ENCODE peak calls at places on chromosomes 2 and 18, in seven cellular contexts. J is heart left ventricle, S is PC-9, G is lower lobe of right lung, C is heart right ventricle, L is GM23338, D is colonic mucosa. R is an unnamed sample.
A peak's percentile ranks its signal among the peaks of the same experiment; 100 is the strongest.

GRCh38 chr18:11657554-11657953 is 31.5 kb upstream of the GNAL start:
- DNase-seq in J (no peak), S (no peak), G (no peak), C (no peak), L (no peak), D (no peak), R (no peak)

GRCh38 chr2:28419003-28419704 is 26.5 kb downstream of the FOSL2 start:
- DNase-seq in J (no peak), S (no peak), G (no peak), C (no peak), L (peak; percentile 43), D (no peak), R (no peak)

GRCh38 chr18:28725876-28726275 is 548.9 kb upstream of the CDH2 start:
- DNase-seq in J (no peak), S (no peak), G (no peak), C (no peak), L (no peak), D (no peak), R (no peak)

GRCh38 chr2:168138911-168139310 is 108.5 kb downstream of the STK39 start:
- DNase-seq in J (no peak), S (no peak), G (no peak), C (no peak), L (no peak), D (no peak), R (no peak)

GRCh38 chr2:68766378-68766845 is 31.8 kb downstream of the ARHGAP25 start:
- DNase-seq in J (peak; percentile 33), S (no peak), G (peak; percentile 81), C (no peak), L (no peak), D (peak; percentile 44), R (no peak)

GRCh38 chr18:9613550-9614400 is 584 bp downstream of the PPP4R1 start:
- DNase-seq in J (peak; percentile 73), S (peak; percentile 66), G (peak; percentile 82), C (peak; percentile 73), L (peak; percentile 68), D (peak; percentile 69), R (peak; percentile 74)

GRCh38 chr18:49804096-49804495 is 9.2 kb downstream of the ACAA2 start:
- DNase-seq in J (no peak), S (no peak), G (no peak), C (no peak), L (no peak), D (no peak), R (no peak)

GRCh38 chr2:197294260-197294659 is 16.3 kb downstream of the ANKRD44 start:
- DNase-seq in J (no peak), S (no peak), G (no peak), C (no peak), L (no peak), D (no peak), R (no peak)

GRCh38 chr18:2237706-2238105 is 333.6 kb downstream of the METTL4 start:
- DNase-seq in J (no peak), S (no peak), G (no peak), C (no peak), L (no peak), D (no peak), R (no peak)

GRCh38 chr2:109720379-109721116 is 73.6 kb upstream of the RGPD5 start:
- DNase-seq in J (no peak), S (no peak), G (no peak), C (no peak), L (no peak), D (peak; percentile 13), R (peak; percentile 5)

GRCh38 chr2:150147889-150148683 is 339.4 kb downstream of the RND3 start:
- DNase-seq in J (no peak), S (no peak), G (no peak), C (no peak), L (no peak), D (no peak), R (no peak)

GRCh38 chr2:23469142-23469540 is 84.2 kb downstream of the KLHL29 start:
- DNase-seq in J (no peak), S (no peak), G (no peak), C (no peak), L (no peak), D (no peak), R (no peak)

GRCh38 chr2:145558617-145559350 is 1038.9 kb upstream of the ZEB2 start:
- DNase-seq in J (no peak), S (no peak), G (no peak), C (no peak), L (no peak), D (no peak), R (no peak)

GRCh38 chr18:54983041-54983686 is 23.9 kb upstream of the CCDC68 start:
- DNase-seq in J (no peak), S (no peak), G (no peak), C (no peak), L (peak; percentile 78), D (no peak), R (no peak)

GRCh38 chr2:15733867-15734765 is 142.4 kb downstream of the DDX1 start:
- DNase-seq in J (no peak), S (no peak), G (no peak), C (no peak), L (no peak), D (no peak), R (no peak)

GRCh38 chr2:68734688-68735525 is at the start of gene ARHGAP25:
- DNase-seq in J (peak; percentile 21), S (no peak), G (no peak), C (no peak), L (no peak), D (peak; percentile 19), R (no peak)

GRCh38 chr18:71114550-71115210 is 825.8 kb downstream of the SOCS6 start:
- DNase-seq in J (no peak), S (no peak), G (no peak), C (no peak), L (no peak), D (no peak), R (no peak)

GRCh38 chr2:150679456-150680120 is 192.1 kb upstream of the RND3 start:
- DNase-seq in J (no peak), S (no peak), G (no peak), C (no peak), L (no peak), D (no peak), R (no peak)

GRCh38 chr2:203852760-203853159 is 14.8 kb upstream of the CTLA4 start:
- DNase-seq in J (no peak), S (no peak), G (no peak), C (no peak), L (no peak), D (no peak), R (no peak)

GRCh38 chr2:68317971-68318685 is 1.6 kb downstream of the CNRIP1 start:
- DNase-seq in J (no peak), S (no peak), G (no peak), C (no peak), L (peak; percentile 6), D (no peak), R (peak; percentile 12)

GRCh38 chr2:126890136-126890961 is 8.3 kb upstream of the TEX51 start:
- DNase-seq in J (no peak), S (no peak), G (no peak), C (no peak), L (no peak), D (no peak), R (no peak)

GRCh38 chr18:59878644-59879043 is 21.2 kb upstream of the PMAIP1 start:
- DNase-seq in J (no peak), S (no peak), G (no peak), C (no peak), L (no peak), D (no peak), R (no peak)

GRCh38 chr18:23969664-23970063 is 44.9 kb upstream of the TTC39C start:
- DNase-seq in J (no peak), S (no peak), G (no peak), C (no peak), L (no peak), D (no peak), R (no peak)
- H3K27me3 ChIP-seq in J (no peaks in the 10 kb centered on the region), S (no peaks in the 10 kb centered on the region), G (no peaks in the 10 kb centered on the region), C (no peaks in the 10 kb centered on the region), L (no peaks in the 10 kb centered on the region), D (no peaks in the 10 kb centered on the region), R (no peaks in the 10 kb centered on the region)

GRCh38 chr2:10076511-10076910 is 3.7 kb downstream of the CYS1 start:
- DNase-seq in J (no peak), S (no peak), G (no peak), C (no peak), L (no peak), D (no peak), R (no peak)
- H3K27me3 ChIP-seq in J (no peaks in the 10 kb centered on the region), S (peaks cover 31% of the 10 kb centered on the region), G (peaks cover 48% of the 10 kb centered on the region), C (peaks cover 82% of the 10 kb centered on the region), L (peaks cover 40% of the 10 kb centered on the region), D (peaks cover 30% of the 10 kb centered on the region), R (no peaks in the 10 kb centered on the region)

GRCh38 chr2:235832941-235833340 is 335.2 kb downstream of the GBX2 start:
- DNase-seq in J (no peak), S (no peak), G (no peak), C (no peak), L (no peak), D (no peak), R (no peak)

GRCh38 chr2:235827585-235827992 is 333.7 kb downstream of the AGAP1 start:
- DNase-seq in J (no peak), S (peak; percentile 87), G (no peak), C (no peak), L (no peak), D (no peak), R (no peak)

GRCh38 chr2:235831755-235832154 is 336.4 kb downstream of the GBX2 start:
- DNase-seq in J (no peak), S (no peak), G (no peak), C (no peak), L (no peak), D (no peak), R (no peak)

GRCh38 chr2:235826791-235827190 is 332.9 kb downstream of the AGAP1 start:
- DNase-seq in J (no peak), S (no peak), G (no peak), C (no peak), L (no peak), D (no peak), R (no peak)

DNA sequence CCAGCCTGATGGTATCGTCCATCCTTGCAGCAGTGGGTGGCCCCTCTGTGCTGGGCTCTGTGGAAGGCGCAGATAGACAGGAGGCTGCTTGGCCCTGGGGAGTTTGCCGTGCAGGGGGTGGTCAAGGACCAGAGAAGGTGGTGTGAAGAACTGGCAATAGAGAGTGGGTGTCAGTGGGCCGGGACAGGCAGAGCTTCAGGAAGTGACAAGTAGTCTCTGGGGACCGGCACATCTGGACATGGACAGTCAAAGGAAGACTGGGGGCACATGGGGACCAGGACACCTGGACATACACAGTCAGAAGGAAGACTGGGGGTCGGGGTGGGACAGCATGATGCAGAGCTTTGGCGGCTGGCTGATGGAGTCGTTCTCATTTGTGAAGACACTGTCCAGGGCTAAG is 335.9 kb downstream of the AGAP1 start:
- DNase-seq in J (no peak), S (no peak), G (no peak), C (no peak), L (no peak), D (no peak), R (no peak)
- H3K27me3 ChIP-seq in J (no peaks in the 10 kb centered on the region), S (no peaks in the 10 kb centered on the region), G (no peaks in the 10 kb centered on the region), C (no peaks in the 10 kb centered on the region), L (no peaks in the 10 kb centered on the region), D (no peaks in the 10 kb centered on the region), R (no peaks in the 10 kb centered on the region)

DNA sequence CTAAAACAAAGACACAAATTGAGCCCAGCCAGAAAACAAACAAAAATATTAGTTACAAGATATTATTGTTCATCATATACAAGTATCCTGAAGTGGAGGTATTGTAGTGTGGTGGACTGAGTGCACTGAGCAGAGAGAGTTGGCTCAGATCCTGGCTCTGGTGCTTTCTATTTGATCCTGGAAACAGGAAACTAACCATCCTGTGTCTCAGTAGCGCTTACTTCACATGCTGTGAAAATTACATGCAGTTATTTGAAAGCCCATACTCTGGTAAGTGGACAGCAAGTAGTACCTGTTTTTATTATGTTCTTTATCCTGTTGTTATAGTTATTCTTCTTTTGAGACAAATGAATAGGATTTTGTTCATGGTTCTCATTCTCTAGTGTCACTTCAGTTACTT is 84.3 kb upstream of the CRIM1 start:
- DNase-seq in J (no peak), S (no peak), G (no peak), C (no peak), L (peak; percentile 33), D (no peak), R (no peak)
- H3K27me3 ChIP-seq in J (no peaks in the 10 kb centered on the region), S (no peaks in the 10 kb centered on the region), G (no peaks in the 10 kb centered on the region), C (no peaks in the 10 kb centered on the region), L (no peaks in the 10 kb centered on the region), D (no peaks in the 10 kb centered on the region), R (no peaks in the 10 kb centered on the region)